ENCODE peak calls at places on chromosomes 16 and 17, in eight cellular contexts. U is fibroblast of pulmonary artery, F is bronchial epithelial cell, N is uterus, I is A549, P is cardiac fibroblast, B is BJ, L is fibroblast of the aortic adventitia. T is an unnamed sample.

GRCh38 chr17:35448899-35449227 is 297 bp upstream of the SLFN13 start:
- DNase-seq in I (no peak), P (no peak), L (no peak), N (no peak), F (no peak), B (no peak), U (no peak), T (no peak)

GRCh38 chr16:75911896-75912295 is 185.6 kb upstream of the CPHXL start:
- DNase-seq in N (no peak), B (no peak), I (no peak), L (no peak), U (no peak), F (no peak), P (no peak), T (no peak)

GRCh38 chr17:79365836-79366831 is 244.7 kb downstream of the RBFOX3 start:
- DNase-seq in L (no peak), B (no peak), N (no peak), P (no peak), U (no peak), F (no peak), I (no peak), T (no peak)

GRCh38 chr16:60811657-60812056 is 1224.6 kb downstream of the CDH8 start:
- DNase-seq in N (no peak), B (no peak), F (no peak), U (no peak), P (no peak), I (no peak), L (no peak), T (no peak)

GRCh38 chr17:38703742-38704644 is 1.1 kb upstream of the MLLT6 start:
- DNase-seq in I (no peak), U (peak; percentile 29), F (peak; percentile 25), B (no peak), L (no peak), P (peak; percentile 36), N (peak; percentile 80), T (peak; percentile 50)

GRCh38 chr17:79922798-79923197 is 83.6 kb upstream of the CBX4 start:
- DNase-seq in U (no peak), B (no peak), P (no peak), N (no peak), I (no peak), F (no peak), L (no peak), T (no peak)

GRCh38 chr16:30110661-30111060 is 2.7 kb downstream of the GDPD3 start:
- DNase-seq in P (no peak), U (no peak), L (peak; percentile 25), B (no peak), F (no peak), I (no peak), N (no peak), T (no peak)

GRCh38 chr17:27244481-27245223 is 49.3 kb upstream of the WSB1 start:
- DNase-seq in N (peak; percentile 88), P (peak; percentile 99), L (peak; percentile 99), F (peak; percentile 97), I (no peak), U (peak; percentile 100), B (peak; percentile 85), T (peak; percentile 96)

GRCh38 chr16:53836142-53836541 is 132.2 kb downstream of the FTO start:
- DNase-seq in B (no peak), I (no peak), P (no peak), L (no peak), N (no peak), U (no peak), F (no peak), T (no peak)

GRCh38 chr16:30525844-30526136 is 576 bp downstream of the ZNF768 start:
- DNase-seq in L (no peak), P (no peak), B (no peak), N (no peak), I (no peak), U (no peak), F (no peak), T (no peak)

GRCh38 chr16:81723098-81723723 is 55.9 kb upstream of the PLCG2 start:
- DNase-seq in F (peak; percentile 77), B (no peak), P (peak; percentile 89), N (peak; percentile 50), I (peak; percentile 89), U (peak; percentile 90), L (peak; percentile 88), T (peak; percentile 87)

GRCh38 chr17:33776903-33777302 is 478.2 kb upstream of the CCL2 start:
- DNase-seq in N (no peak), B (no peak), F (no peak), I (no peak), P (no peak), U (no peak), L (no peak), T (no peak)

GRCh38 chr17:2560658-2561057 is 32.8 kb upstream of the PAFAH1B1 start:
- DNase-seq in P (peak; percentile 94), F (peak; percentile 68), I (no peak), B (no peak), U (peak; percentile 86), N (no peak), L (no peak), T (peak; percentile 95)

GRCh38 chr17:38606646-38607611 is 1.2 kb upstream of the SRCIN1 start:
- DNase-seq in B (no peak), I (no peak), P (no peak), L (no peak), N (no peak), U (no peak), F (no peak), T (no peak)

GRCh38 chr16:84020353-84020752 is 22.2 kb downstream of the SLC38A8 start:
- DNase-seq in L (no peak), U (no peak), B (no peak), P (no peak), N (no peak), I (no peak), F (no peak), T (no peak)

DNA sequence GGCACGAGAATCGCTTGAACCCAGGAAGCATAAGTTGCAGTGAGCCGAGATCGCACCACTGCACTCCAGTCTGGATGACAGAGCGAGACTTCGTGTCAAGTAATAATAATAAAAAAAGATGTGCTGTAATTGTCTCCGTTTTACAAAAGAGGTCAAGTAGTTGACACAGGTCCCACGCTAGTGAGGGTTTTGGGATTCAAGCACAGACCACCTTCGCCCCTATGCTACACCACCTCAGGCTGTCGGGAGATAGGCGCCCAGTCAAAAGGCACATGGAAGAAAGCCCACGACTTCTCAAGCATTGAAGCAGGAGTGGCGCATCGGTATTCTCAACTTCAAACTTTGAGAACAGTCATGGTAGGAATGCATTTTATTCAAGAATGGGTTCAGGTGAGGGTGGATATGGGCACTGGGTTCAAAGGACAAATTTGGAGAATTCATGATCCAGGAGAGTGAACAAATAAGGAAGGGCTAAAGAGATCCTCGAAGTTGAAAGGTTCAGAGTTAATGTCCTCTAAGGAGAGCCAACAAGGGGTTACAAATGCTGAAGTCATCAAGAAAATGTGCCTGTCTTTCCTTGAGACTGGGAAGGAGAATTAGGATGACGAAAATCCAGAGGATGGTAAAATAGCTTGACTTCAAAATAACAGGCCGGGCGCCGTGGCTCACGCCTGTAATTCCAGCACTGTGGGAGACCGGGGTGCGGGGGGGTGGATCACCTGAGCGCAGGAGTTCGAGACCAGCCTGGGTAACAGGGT is 1.4 kb upstream of the AMZ2 start:
- DNase-seq in L (no peak), B (no peak), I (no peak), P (no peak), N (peak; percentile 39), F (no peak), U (no peak), T (no peak)
- H3K4me3 ChIP-seq in L (no peak overlapping the region), B (no peak overlapping the region), I (peak overlapping the region; percentile 67), P (no peak overlapping the region), N (no peak overlapping the region), F (no peak overlapping the region), U (no peak overlapping the region), T (no peak overlapping the region)

DNA sequence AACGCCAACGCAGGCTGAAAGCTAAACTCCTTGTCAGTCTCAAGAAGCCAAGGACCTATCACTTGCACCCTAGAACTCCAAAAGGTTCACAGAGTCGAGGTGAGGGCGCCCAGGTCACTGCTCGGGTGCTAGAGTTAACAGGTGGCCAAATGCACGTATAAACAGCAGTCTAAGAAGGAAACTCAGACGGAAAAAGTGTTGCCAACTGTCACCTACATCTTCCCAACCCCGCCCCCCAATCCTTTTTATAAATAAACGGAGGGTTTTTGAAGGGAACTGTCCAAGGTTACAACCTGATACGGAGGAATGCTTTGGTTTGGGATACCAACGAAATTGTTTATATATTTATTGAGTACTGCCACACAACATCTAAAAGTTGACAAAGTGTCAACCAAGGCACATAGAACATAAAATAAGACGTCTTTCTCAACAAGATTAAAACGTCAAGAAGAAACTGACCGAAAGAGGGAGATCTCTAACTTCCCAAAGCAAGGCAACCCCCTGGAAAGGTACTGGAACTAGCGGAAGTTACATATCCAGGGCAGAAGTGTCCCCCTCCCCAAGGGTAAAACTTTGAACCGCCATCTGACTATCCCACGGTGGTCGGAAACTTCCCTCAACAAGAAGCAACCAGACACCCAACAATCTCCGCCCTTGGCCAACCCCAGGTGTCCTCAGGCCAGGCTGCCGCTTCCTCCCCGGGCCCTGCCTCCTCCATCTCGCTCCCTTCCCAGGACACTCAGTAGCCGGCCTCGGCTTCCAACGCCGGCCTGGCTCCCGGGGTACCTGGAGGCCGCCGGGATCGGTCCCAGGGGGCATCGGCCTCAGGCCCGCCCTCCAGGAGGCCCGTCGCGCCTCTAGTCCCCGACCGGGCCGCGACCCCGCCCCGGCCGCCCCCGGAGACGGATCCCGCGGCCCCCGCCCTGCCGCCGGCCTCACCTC is 982 bp downstream of the SPAG9 start:
- DNase-seq in I (peak; percentile 50), B (no peak), P (peak; percentile 49), N (peak; percentile 43), L (peak; percentile 52), U (peak; percentile 44), F (peak; percentile 51), T (peak; percentile 46)
- TF ChIP-seq CTCF in I (peak; percentile 62), B (peak; percentile 34), P (peak; percentile 21), N (peak; percentile 35), L (peak; percentile 34), U (peak; percentile 29), F (peak; percentile 28), T (peak; percentile 33)

GRCh38 chr16:56931769-56932587 is at the start of gene HERPUD1:
- DNase-seq in U (peak; percentile 98), N (peak; percentile 97), F (peak; percentile 90), I (peak; percentile 99), P (peak; percentile 98), B (peak; percentile 80), L (peak; percentile 98), T (peak; percentile 98)

GRCh38 chr16:56931253-56931768 is 631 bp upstream of the HERPUD1 start:
- DNase-seq in I (no peak), F (no peak), N (no peak), U (no peak), B (no peak), L (no peak), P (no peak), T (no peak)

GRCh38 chr16:56929639-56930038 is 2.3 kb upstream of the HERPUD1 start:
- DNase-seq in F (no peak), U (no peak), B (no peak), N (no peak), I (no peak), L (no peak), P (no peak), T (no peak)

GRCh38 chr16:56932588-56933265 is 785 bp downstream of the HERPUD1 start:
- DNase-seq in I (peak; percentile 66), L (peak; percentile 75), U (peak; percentile 87), B (no peak), N (peak; percentile 78), P (peak; percentile 84), F (peak; percentile 73), T (peak; percentile 81)

GRCh38 chr16:56930516-56931252 is 1.3 kb upstream of the HERPUD1 start:
- DNase-seq in U (no peak), I (no peak), N (no peak), L (no peak), P (no peak), B (no peak), F (no peak), T (no peak)
- H3K4me3 ChIP-seq in U (no peak overlapping the region), I (no peak overlapping the region), N (no peak overlapping the region), L (no peak overlapping the region), P (no peak overlapping the region), B (no peak overlapping the region), F (no peak overlapping the region), T (no peak overlapping the region)

GRCh38 chr16:87702325-87702811 is 63.4 kb downstream of the KLHDC4 start:
- DNase-seq in B (no peak), U (peak; percentile 37), N (no peak), P (peak; percentile 52), I (peak; percentile 71), L (peak; percentile 11), F (no peak), T (no peak)
- TF ChIP-seq CTCF in B (peak; percentile 62), U (peak; percentile 59), N (peak; percentile 22), P (peak; percentile 73), I (peak; percentile 45), L (peak; percentile 58), F (peak; percentile 46), T (peak; percentile 21)